ENCODE peak calls at places on chromosomes 4 and X, in seven cellular contexts. C, X, B, L, O, I and H are unnamed samples.

GRCh38 chr4:24980064-24980690 is 50.6 kb downstream of the LGI2 start:
- DNase-seq in C (peak; percentile 91), X (peak; percentile 89), B (peak; percentile 72), L (peak; percentile 40), O (no peak), I (peak; percentile 86), H (peak; percentile 68)

GRCh38 chrX:154029439-154029838 is 9.7 kb upstream of the IRAK1 start:
- DNase-seq in C (no peak), X (no peak), B (no peak), L (no peak), O (no peak), I (no peak), H (no peak)

GRCh38 chr4:39446842-39447573 is 11.7 kb downstream of the RPL9 start:
- DNase-seq in C (peak; percentile 82), X (peak; percentile 63), B (peak; percentile 63), L (no peak), O (no peak), I (no peak), H (no peak)

GRCh38 chrX:15973299-15973698 is 118.7 kb upstream of the AP1S2 start:
- DNase-seq in C (peak; percentile 34), X (peak; percentile 54), B (peak; percentile 43), L (no peak), O (no peak), I (no peak), H (no peak)

GRCh38 chr4:138912714-138913340 is 102.8 kb upstream of the NOCT start:
- DNase-seq in C (no peak), X (no peak), B (no peak), L (no peak), O (no peak), I (no peak), H (no peak)

GRCh38 chrX:78796916-78797315 is 49.4 kb downstream of the LPAR4 start:
- DNase-seq in C (no peak), X (no peak), B (no peak), L (no peak), O (no peak), I (no peak), H (peak; percentile 9)

GRCh38 chrX:73916931-73917657 is 354.1 kb downstream of the CHIC1 start:
- DNase-seq in C (peak; percentile 82), X (peak; percentile 86), B (no peak), L (peak; percentile 78), O (no peak), I (no peak), H (no peak)

GRCh38 chr4:153816542-153816941 is 27.7 kb upstream of the SFRP2 start:
- DNase-seq in C (no peak), X (no peak), B (no peak), L (no peak), O (no peak), I (no peak), H (no peak)

GRCh38 chr4:6200922-6201362 is 593 bp upstream of the JAKMIP1 start:
- DNase-seq in C (no peak), X (no peak), B (peak; percentile 47), L (no peak), O (no peak), I (no peak), H (peak; percentile 54)

GRCh38 chr4:38831653-38832052 is 25.0 kb downstream of the TLR6 start:
- DNase-seq in C (no peak), X (no peak), B (no peak), L (no peak), O (no peak), I (no peak), H (no peak)

GRCh38 chr4:6368096-6368495 is 98.4 kb downstream of the WFS1 start:
- DNase-seq in C (no peak), X (no peak), B (no peak), L (no peak), O (no peak), I (no peak), H (no peak)

GRCh38 chrX:134649770-134650169 is 8.5 kb downstream of the PLAC1 start:
- DNase-seq in C (no peak), X (no peak), B (no peak), L (no peak), O (no peak), I (peak; percentile 58), H (no peak)

GRCh38 chr4:118124977-118125376 is 90.7 kb downstream of the NDST3 start:
- DNase-seq in C (no peak), X (no peak), B (no peak), L (no peak), O (no peak), I (no peak), H (no peak)

GRCh38 chr4:124061413-124061812 is 651.1 kb downstream of the ANKRD50 start:
- DNase-seq in C (peak; percentile 39), X (peak; percentile 90), B (no peak), L (no peak), O (no peak), I (no peak), H (no peak)

GRCh38 chrX:68696267-68696666 is 48.8 kb downstream of the STARD8 start:
- DNase-seq in C (no peak), X (no peak), B (peak; percentile 18), L (no peak), O (no peak), I (no peak), H (no peak)

GRCh38 chrX:52504551-52504950 is 8.9 kb downstream of the XAGE1A start:
- DNase-seq in C (no peak), X (no peak), B (no peak), L (no peak), O (no peak), I (no peak), H (no peak)

GRCh38 chr4:117623321-117623720 is 411.0 kb upstream of the NDST3 start:
- DNase-seq in C (no peak), X (no peak), B (no peak), L (no peak), O (no peak), I (no peak), H (no peak)

GRCh38 chr4:41696131-41696530 is 52.4 kb downstream of the PHOX2B start:
- DNase-seq in C (no peak), X (peak; percentile 9), B (no peak), L (no peak), O (no peak), I (no peak), H (no peak)

GRCh38 chr4:80180743-80181142 is 16.6 kb upstream of the PRDM8 start:
- DNase-seq in C (peak; percentile 53), X (peak; percentile 32), B (no peak), L (no peak), O (no peak), I (no peak), H (no peak)

GRCh38 chr4:64146030-64146429 is 263.2 kb downstream of the TECRL start:
- DNase-seq in C (no peak), X (no peak), B (no peak), L (no peak), O (no peak), I (no peak), H (no peak)

GRCh38 chrX:148501121-148502066 is 977 bp downstream of the AFF2 start:
- DNase-seq in C (no peak), X (no peak), B (peak; percentile 20), L (no peak), O (no peak), I (no peak), H (no peak)

GRCh38 chrX:56796641-56797395 is 67.8 kb downstream of the NBDY start:
- DNase-seq in C (no peak), X (no peak), B (no peak), L (no peak), O (no peak), I (no peak), H (no peak)

GRCh38 chrX:8743126-8743732 is 11.3 kb upstream of the ANOS1 start:
- DNase-seq in C (peak; percentile 46), X (peak; percentile 43), B (peak; percentile 51), L (peak; percentile 40), O (no peak), I (no peak), H (peak; percentile 14)

DNA sequence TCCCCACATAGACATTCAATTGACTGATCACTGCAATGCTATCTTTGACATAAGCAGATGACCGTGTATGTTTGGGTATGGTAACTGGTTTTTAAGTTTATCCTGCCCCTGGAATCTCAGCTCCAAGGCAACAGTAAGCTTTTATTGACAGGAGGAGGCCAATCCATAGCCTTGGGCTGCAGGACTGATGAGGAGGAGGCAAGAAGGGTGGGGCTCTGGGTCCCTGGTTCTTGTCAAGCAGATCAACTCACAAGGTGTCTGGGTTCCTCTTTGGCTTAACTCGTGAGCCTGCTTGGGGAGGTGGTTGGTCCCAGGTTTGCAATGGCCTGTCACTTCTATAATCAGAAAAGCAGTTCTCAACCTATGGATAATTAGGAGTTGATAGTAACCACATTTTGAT is 113.2 kb upstream of the STX18 start:
- DNase-seq in C (no peak), X (no peak), B (no peak), L (no peak), O (no peak), I (no peak), H (no peak)
- H3K4me3 ChIP-seq in C (no peak overlapping the region), X (no peak overlapping the region), B (no peak overlapping the region), L (no peak overlapping the region), O (no peak overlapping the region), I (no peak overlapping the region), H (no peak overlapping the region)

DNA sequence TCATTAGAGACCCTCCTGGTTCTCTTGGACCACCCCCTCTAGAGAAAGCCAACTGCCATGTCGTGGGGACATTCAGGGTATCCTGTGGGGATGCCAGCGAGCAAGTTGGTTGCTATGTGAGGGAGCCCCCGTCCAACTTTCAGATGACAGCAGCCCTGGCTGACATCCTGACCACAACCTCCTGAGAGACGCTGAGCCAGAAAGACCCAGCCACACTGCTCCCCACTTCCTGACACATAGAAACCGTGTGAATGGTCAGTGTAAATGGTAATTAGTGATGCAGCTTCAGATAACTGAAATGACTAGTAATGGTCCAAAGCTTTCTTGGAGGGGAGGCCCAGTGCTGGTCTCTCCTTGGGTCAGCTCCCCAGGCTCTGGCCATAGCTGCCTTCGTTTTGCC is 10.8 kb downstream of the CLCN4 start:
- DNase-seq in C (no peak), X (no peak), B (no peak), L (no peak), O (no peak), I (no peak), H (no peak)
- H3K4me3 ChIP-seq in C (no peak overlapping the region), X (no peak overlapping the region), B (no peak overlapping the region), L (no peak overlapping the region), O (no peak overlapping the region), I (no peak overlapping the region), H (no peak overlapping the region)

DNA sequence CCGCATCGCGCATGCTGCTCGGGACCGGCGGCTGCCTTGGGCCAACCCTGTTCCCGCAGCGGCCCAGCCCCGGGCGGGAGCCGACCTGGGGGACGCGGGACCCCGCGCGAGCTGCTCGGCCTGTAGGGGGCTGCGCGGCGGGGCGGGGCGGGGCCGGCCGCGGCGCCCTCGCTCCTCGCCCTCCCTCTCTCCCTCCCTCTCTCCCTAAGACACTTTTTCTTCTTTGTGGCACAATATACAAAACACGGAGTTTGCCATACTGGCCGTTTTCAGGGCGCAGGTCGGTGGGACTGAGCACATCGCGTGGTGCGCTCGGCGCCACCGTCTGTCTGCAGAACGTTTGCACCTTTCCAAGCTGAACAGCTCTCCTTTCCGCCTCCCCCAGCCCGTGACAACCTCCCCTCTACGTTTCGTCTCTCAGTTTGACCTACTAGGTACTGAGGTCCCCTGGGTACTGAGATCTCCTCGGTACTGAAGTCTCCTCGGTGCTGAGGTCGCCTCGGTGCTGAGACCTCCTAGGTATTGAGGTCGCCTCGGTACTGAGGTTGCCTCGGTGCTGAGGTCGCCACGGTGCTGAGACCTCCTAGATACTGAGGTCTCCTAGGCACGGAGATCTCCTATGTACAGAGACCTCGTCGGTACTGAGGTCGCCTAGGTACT is 261.1 kb upstream of the PLCXD1 start:
- DNase-seq in C (peak; percentile 13), X (no peak), B (peak; percentile 9), L (peak; percentile 9), O (no peak), I (peak; percentile 60), H (no peak)
- H3K4me3 ChIP-seq in C (peak overlapping the region; percentile 35), X (no peak overlapping the region), B (no peak overlapping the region), L (peak overlapping the region; percentile 36), O (peak overlapping the region; percentile 44), I (peak overlapping the region; percentile 38), H (peak overlapping the region; percentile 40)

GRCh38 chr4:53721276-53721675 is 130.0 kb upstream of the LNX1 start:
- DNase-seq in C (no peak), X (no peak), B (no peak), L (no peak), O (no peak), I (no peak), H (no peak)
- H3K4me3 ChIP-seq in C (no peak overlapping the region), X (no peak overlapping the region), B (no peak overlapping the region), L (no peak overlapping the region), O (no peak overlapping the region), I (no peak overlapping the region), H (no peak overlapping the region)